ENCODE peak calls at places on chromosomes 1 and 21, in four cellular contexts. One of them, this sample, is unnamed.

GRCh38 chr1:20696397-20697333 is 21.1 kb downstream of the KIF17 start:
- DNase-seq in heart right ventricle: peak; percentile 86
- DNase-seq in GM12891: peak; percentile 97
- DNase-seq in heart left ventricle: peak; percentile 88
- DNase-seq in this sample: peak; percentile 91

GRCh38 chr1:1164361-1164700 is 9.3 kb upstream of the TTLL10 start:
- DNase-seq in heart left ventricle: no peak
- DNase-seq in GM12891: no peak
- DNase-seq in heart right ventricle: no peak
- DNase-seq in this sample: no peak

GRCh38 chr1:204435246-204435885 is 23.7 kb upstream of the PPP1R15B start:
- DNase-seq in GM12891: no peak
- DNase-seq in heart left ventricle: no peak
- DNase-seq in heart right ventricle: no peak
- DNase-seq in this sample: no peak

GRCh38 chr21:41207401-41208388 is 39.7 kb downstream of the BACE2 start:
- DNase-seq in GM12891: no peak
- DNase-seq in heart right ventricle: peak; percentile 69
- DNase-seq in heart left ventricle: peak; percentile 88
- DNase-seq in this sample: peak; percentile 83

GRCh38 chr1:209416009-209416408 is 167.5 kb upstream of the CAMK1G start:
- DNase-seq in heart left ventricle: no peak
- DNase-seq in GM12891: no peak
- DNase-seq in heart right ventricle: no peak
- DNase-seq in this sample: no peak

GRCh38 chr1:243447844-243448243 is 192.0 kb downstream of the SDCCAG8 start:
- DNase-seq in heart left ventricle: no peak
- DNase-seq in heart right ventricle: no peak
- DNase-seq in GM12891: no peak
- DNase-seq in this sample: no peak

GRCh38 chr21:46621457-46622182 is 13.9 kb upstream of the PRMT2 start:
- DNase-seq in GM12891: no peak
- DNase-seq in heart right ventricle: no peak
- DNase-seq in heart left ventricle: no peak
- DNase-seq in this sample: no peak

GRCh38 chr1:35486858-35487408 is 70.3 kb downstream of the KIAA0319L start:
- DNase-seq in heart right ventricle: no peak
- DNase-seq in heart left ventricle: no peak
- DNase-seq in GM12891: no peak
- DNase-seq in this sample: no peak

GRCh38 chr1:111110197-111110899 is 29.5 kb downstream of the DRAM2 start:
- DNase-seq in heart left ventricle: no peak
- DNase-seq in GM12891: no peak
- DNase-seq in heart right ventricle: no peak
- DNase-seq in this sample: no peak

GRCh38 chr1:164155337-164155850 is 403.6 kb upstream of the PBX1 start:
- DNase-seq in GM12891: no peak
- DNase-seq in heart right ventricle: no peak
- DNase-seq in heart left ventricle: no peak
- DNase-seq in this sample: no peak

GRCh38 chr1:89941110-89941770 is 53.7 kb upstream of the ZNF326 start:
- DNase-seq in heart left ventricle: no peak
- DNase-seq in GM12891: no peak
- DNase-seq in heart right ventricle: no peak
- DNase-seq in this sample: no peak

GRCh38 chr1:94342416-94342815 is 75.8 kb upstream of the ABCD3 start:
- DNase-seq in heart left ventricle: no peak
- DNase-seq in GM12891: no peak
- DNase-seq in heart right ventricle: no peak
- DNase-seq in this sample: no peak

GRCh38 chr1:156693858-156694562 is 11.4 kb downstream of the CRABP2 start:
- DNase-seq in heart left ventricle: no peak
- DNase-seq in heart right ventricle: no peak
- DNase-seq in GM12891: no peak
- DNase-seq in this sample: no peak

GRCh38 chr1:71577451-71578131 is 496.8 kb upstream of the ZRANB2 start:
- DNase-seq in GM12891: no peak
- DNase-seq in heart right ventricle: no peak
- DNase-seq in heart left ventricle: no peak
- DNase-seq in this sample: no peak

GRCh38 chr1:8911416-8912309 is 33.2 kb upstream of the ENO1 start:
- DNase-seq in heart right ventricle: no peak
- DNase-seq in GM12891: no peak
- DNase-seq in heart left ventricle: no peak
- DNase-seq in this sample: no peak

GRCh38 chr1:229786974-229787610 is 161.0 kb downstream of the URB2 start:
- DNase-seq in GM12891: no peak
- DNase-seq in heart left ventricle: no peak
- DNase-seq in heart right ventricle: no peak
- DNase-seq in this sample: no peak

GRCh38 chr1:224081604-224082003 is 32.3 kb upstream of the FBXO28 start:
- DNase-seq in heart left ventricle: no peak
- DNase-seq in GM12891: no peak
- DNase-seq in heart right ventricle: no peak
- DNase-seq in this sample: no peak

GRCh38 chr21:16422702-16423101 is 692.9 kb downstream of the USP25 start:
- DNase-seq in heart right ventricle: no peak
- DNase-seq in heart left ventricle: no peak
- DNase-seq in GM12891: no peak
- DNase-seq in this sample: no peak

This sample was measured in Right ventricle myocardium superior.